ENCODE peak calls at places on chromosomes 2 and 18, in five cellular contexts. J, O, E, I and P are unnamed samples.
A peak's percentile ranks its signal among the peaks of the same experiment; 100 is the strongest.

GRCh38 chr2:61995515-61995914 is 90.0 kb downstream of the COMMD1 start:
- DNase-seq in J (no peak), O (peak; percentile 17), E (no peak), I (no peak), P (peak; percentile 21)

GRCh38 chr2:113192459-113193100 is 18.8 kb downstream of the PSD4 start:
- DNase-seq in J (no peak), O (no peak), E (no peak), I (no peak), P (no peak)

GRCh38 chr2:230849633-230850357 is 14.9 kb upstream of the ITM2C start:
- DNase-seq in J (no peak), O (peak; percentile 69), E (peak; percentile 35), I (no peak), P (peak; percentile 55)

GRCh38 chr2:166230024-166230723 is 102.4 kb upstream of the SCN1A start:
- DNase-seq in J (no peak), O (no peak), E (no peak), I (no peak), P (no peak)

GRCh38 chr2:43038034-43038719 is 188.2 kb downstream of the ZFP36L2 start:
- DNase-seq in J (no peak), O (peak; percentile 59), E (no peak), I (no peak), P (no peak)

GRCh38 chr2:191501390-191502168 is 176.4 kb upstream of the NABP1 start:
- DNase-seq in J (no peak), O (no peak), E (peak; percentile 37), I (no peak), P (no peak)

GRCh38 chr2:69007603-69008002 is 5.4 kb upstream of the ANTXR1 start:
- DNase-seq in J (no peak), O (no peak), E (no peak), I (no peak), P (peak; percentile 10)

GRCh38 chr2:52220393-52220792 is 1188.5 kb upstream of the NRXN1 start:
- DNase-seq in J (no peak), O (no peak), E (no peak), I (no peak), P (peak; percentile 3)

GRCh38 chr2:12317853-12318426 is 398.8 kb upstream of the TRIB2 start:
- DNase-seq in J (no peak), O (no peak), E (no peak), I (peak; percentile 46), P (no peak)

GRCh38 chr2:172464340-172465129 is 37.1 kb downstream of the ITGA6 start:
- DNase-seq in J (no peak), O (no peak), E (no peak), I (no peak), P (no peak)

GRCh38 chr2:171995586-171995985 is 4.2 kb upstream of the METAP1D start:
- DNase-seq in J (no peak), O (no peak), E (no peak), I (no peak), P (no peak)

GRCh38 chr2:120548627-120549026 is 187.0 kb upstream of the GLI2 start:
- DNase-seq in J (no peak), O (no peak), E (no peak), I (no peak), P (no peak)

GRCh38 chr18:9419956-9420631 is 55.2 kb upstream of the RALBP1 start:
- DNase-seq in J (no peak), O (peak; percentile 27), E (no peak), I (no peak), P (no peak)

GRCh38 chr2:176122266-176122632 is 270 bp upstream of the HOXD9 start:
- DNase-seq in J (no peak), O (no peak), E (no peak), I (no peak), P (no peak)

GRCh38 chr2:23700627-23701026 is 226.3 kb downstream of the ATAD2B start:
- DNase-seq in J (no peak), O (no peak), E (no peak), I (no peak), P (no peak)

GRCh38 chr2:238700506-238701050 is 147.3 kb upstream of the TWIST2 start:
- DNase-seq in J (no peak), O (no peak), E (no peak), I (no peak), P (no peak)

GRCh38 chr18:57209697-57210096 is 62.8 kb downstream of the BOD1L2 start:
- DNase-seq in J (no peak), O (no peak), E (no peak), I (no peak), P (no peak)

GRCh38 chr18:48944634-48945033 is 6.1 kb downstream of the SMAD7 start:
- DNase-seq in J (no peak), O (no peak), E (no peak), I (no peak), P (no peak)

GRCh38 chr2:239459056-239459455 is 58.2 kb upstream of the HDAC4 start:
- DNase-seq in J (no peak), O (no peak), E (no peak), I (no peak), P (no peak)

GRCh38 chr2:85889648-85890281 is 975 bp upstream of the ST3GAL5 start:
- DNase-seq in J (no peak), O (no peak), E (no peak), I (no peak), P (no peak)

GRCh38 chr18:23141022-23141999 is 6.0 kb downstream of the CABLES1 start:
- DNase-seq in J (no peak), O (no peak), E (no peak), I (no peak), P (peak; percentile 43)

GRCh38 chr18:66682855-66683322 is 79.0 kb upstream of the CDH19 start:
- DNase-seq in J (no peak), O (no peak), E (no peak), I (no peak), P (no peak)

GRCh38 chr18:42654561-42654960 is 460.9 kb downstream of the RIT2 start:
- DNase-seq in J (no peak), O (no peak), E (no peak), I (no peak), P (no peak)

GRCh38 chr2:25161055-25161781 is 7.2 kb downstream of the POMC start:
- DNase-seq in J (peak; percentile 23), O (no peak), E (no peak), I (no peak), P (peak; percentile 53)

GRCh38 chr2:171923206-171923605 is 945 bp downstream of the HAT1 start:
- DNase-seq in J (no peak), O (no peak), E (peak; percentile 3), I (no peak), P (peak; percentile 59)

GRCh38 chr2:171627412-171627811 is 59.9 kb upstream of the DYNC1I2 start:
- DNase-seq in J (no peak), O (no peak), E (no peak), I (no peak), P (no peak)

GRCh38 chr18:48020337-48021250 is 90.1 kb upstream of the SMAD2 start:
- DNase-seq in J (no peak), O (no peak), E (no peak), I (no peak), P (no peak)

GRCh38 chr2:19078709-19079108 is 279.7 kb downstream of the OSR1 start:
- DNase-seq in J (no peak), O (no peak), E (no peak), I (no peak), P (no peak)

GRCh38 chr2:142693171-142693950 is 184.1 kb upstream of the KYNU start:
- DNase-seq in J (no peak), O (no peak), E (no peak), I (no peak), P (no peak)

GRCh38 chr2:118089015-118089800 is 937 bp downstream of the INSIG2 start:
- DNase-seq in J (no peak), O (peak; percentile 29), E (no peak), I (peak; percentile 8), P (peak; percentile 60)
- TF ChIP-seq POLR2A in J (no peak), O (no peak), E (no peak), I (no peak), P (no peak)

GRCh38 chr18:58863539-58864145 is 1.0 kb upstream of the ZNF532 start:
- DNase-seq in J (no peak), O (no peak), E (no peak), I (peak; percentile 33), P (peak; percentile 62)
- TF ChIP-seq POLR2A in J (no peak), O (no peak), E (no peak), I (no peak), P (no peak)

GRCh38 chr2:60552096-60552850 is 1.2 kb downstream of the BCL11A start:
- DNase-seq in J (no peak), O (no peak), E (no peak), I (no peak), P (peak; percentile 57)
- TF ChIP-seq POLR2A in J (no peak), O (no peak), E (no peak), I (no peak), P (no peak)

GRCh38 chr2:241271641-241272297 is 43.7 kb downstream of the HDLBP start:
- DNase-seq in J (peak; percentile 80), O (peak; percentile 10), E (peak; percentile 38), I (peak; percentile 88), P (peak; percentile 53)
- TF ChIP-seq POLR2A in J (no peak), O (no peak), E (no peak), I (peak; percentile 78), P (no peak)

DNA sequence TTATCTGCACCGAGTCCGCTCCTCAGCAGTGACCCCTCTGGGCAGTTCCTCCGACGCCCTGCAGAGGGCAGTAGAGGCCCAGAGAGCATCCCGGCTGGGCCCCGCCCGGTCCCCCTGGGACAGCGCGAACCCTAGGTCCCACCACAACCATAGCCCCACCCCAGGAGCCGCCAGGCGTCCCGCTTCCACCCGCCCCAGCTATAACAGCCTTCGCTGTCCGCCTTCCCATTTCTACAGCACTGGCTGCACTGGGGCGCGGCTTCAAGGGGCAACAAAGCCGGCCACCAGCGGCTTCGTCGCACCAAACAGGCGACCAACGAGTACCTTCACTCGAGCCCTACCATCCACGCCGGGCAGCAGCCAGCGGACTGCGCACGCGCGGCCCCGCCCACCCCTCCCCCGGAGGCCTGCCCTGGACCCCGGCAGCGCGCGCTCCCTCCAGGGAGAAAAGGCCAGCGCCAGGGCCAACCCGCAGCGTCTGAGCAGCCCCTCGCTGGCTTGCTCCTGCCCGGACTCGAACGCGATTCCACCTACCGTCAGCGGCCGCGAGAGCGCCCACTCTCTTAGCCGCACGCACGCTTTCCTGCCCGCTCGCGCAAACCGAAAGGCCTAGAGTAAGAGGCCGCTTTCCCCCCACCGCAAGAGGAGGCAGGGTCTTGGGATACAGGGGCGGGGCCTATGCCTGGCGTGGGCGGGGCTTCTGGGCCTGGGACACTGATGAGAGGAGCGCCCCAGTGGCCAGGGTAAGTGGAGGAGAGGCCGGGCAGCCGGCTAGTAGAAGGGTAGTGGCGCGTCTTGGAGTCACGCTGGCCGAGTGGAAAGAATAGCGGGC is at the start of gene NHEJ1:
- DNase-seq in J (peak; percentile 99), O (peak; percentile 95), E (peak; percentile 88), I (peak; percentile 95), P (peak; percentile 94)
- TF ChIP-seq POLR2A in J (peak; percentile 62), O (peak; percentile 85), E (peak; percentile 86), I (peak; percentile 66), P (peak; percentile 70)

DNA sequence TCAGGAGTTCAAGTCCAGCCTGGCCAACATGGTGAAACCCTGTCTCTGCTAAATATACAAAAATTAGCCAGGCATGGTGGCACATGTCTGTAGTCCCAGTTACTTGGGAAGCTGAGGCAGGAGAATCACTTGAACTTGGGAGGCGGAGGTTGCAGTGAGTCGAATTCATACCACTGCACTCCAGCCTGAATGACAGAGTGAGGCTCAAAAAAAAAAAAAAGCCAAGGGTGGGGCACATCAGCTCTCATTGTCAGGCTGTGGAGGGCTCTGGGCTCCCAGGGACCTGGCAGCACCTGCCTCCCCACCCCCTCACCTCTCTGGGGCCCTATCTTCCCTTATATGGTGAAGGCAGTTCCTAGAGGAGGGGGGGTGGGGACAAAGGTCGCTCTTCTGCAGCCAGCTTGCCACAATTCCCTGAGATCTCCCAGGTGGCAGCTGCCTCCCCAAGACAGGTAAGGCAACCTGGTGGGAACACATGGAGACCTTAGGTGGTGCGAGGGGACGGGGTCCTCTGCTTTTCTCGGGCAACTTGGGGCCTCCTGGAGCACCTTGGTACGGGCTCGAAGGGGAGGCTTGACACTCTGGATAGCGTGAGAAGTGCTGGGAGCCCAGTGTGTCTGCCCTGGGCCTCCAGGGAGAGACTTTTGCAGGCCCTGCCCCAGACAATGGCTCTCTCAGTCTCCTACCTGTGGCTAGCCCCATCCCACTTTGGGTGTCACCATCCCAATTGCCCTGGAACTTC is at the start of gene VIL1:
- DNase-seq in J (no peak), O (no peak), E (no peak), I (no peak), P (no peak)
- TF ChIP-seq POLR2A in J (no peak), O (no peak), E (no peak), I (no peak), P (no peak)